ENCODE peak calls at places on chromosome 11, in five cellular contexts. X is neuronal stem cell, P is tibial artery, N is MM.1S, J is lower lobe of right lung. R is an unnamed sample.

GRCh38 chr11:61356701-61357100 is 5.0 kb downstream of the CYB561A3 start:
- DNase-seq in X (no peak), P (no peak), N (no peak), J (no peak), R (no peak)

GRCh38 chr11:93963072-93963471 is 58.1 kb upstream of the HEPHL1 start:
- DNase-seq in X (no peak), P (no peak), N (no peak), J (no peak), R (no peak)

GRCh38 chr11:109658169-109658568 is 236.2 kb downstream of the C11orf87 start:
- DNase-seq in X (no peak), P (no peak), N (no peak), J (no peak), R (no peak)

GRCh38 chr11:19679952-19680823 is 32.4 kb upstream of the NAV2 start:
- DNase-seq in X (no peak), P (peak), N (no peak), J (peak), R (peak)

GRCh38 chr11:94067010-94067409 is 45.9 kb downstream of the HEPHL1 start:
- DNase-seq in X (no peak), P (no peak), N (no peak), J (no peak), R (no peak)

GRCh38 chr11:93329936-93330445 is 551 bp upstream of the DEUP1 start:
- DNase-seq in X (no peak), P (no peak), N (no peak), J (no peak), R (no peak)

GRCh38 chr11:67282876-67283371 is 6.2 kb upstream of the ANKRD13D start:
- DNase-seq in X (no peak), P (no peak), N (no peak), J (peak), R (no peak)

GRCh38 chr11:96782632-96783031 is 392.8 kb downstream of the JRKL start:
- DNase-seq in X (no peak), P (no peak), N (no peak), J (no peak), R (no peak)

GRCh38 chr11:441418-442274 is at the start of gene ANO9:
- DNase-seq in X (no peak), P (no peak), N (peak), J (peak), R (no peak)

GRCh38 chr11:67304511-67305113 is 1.3 kb downstream of the SSH3 start:
- DNase-seq in X (no peak), P (peak), N (no peak), J (peak), R (no peak)

GRCh38 chr11:69438286-69438920 is 43.1 kb upstream of the LINC01488 start:
- DNase-seq in X (no peak), P (no peak), N (no peak), J (no peak), R (no peak)

GRCh38 chr11:69439651-69440464 is 41.6 kb upstream of the LINC01488 start:
- DNase-seq in X (no peak), P (no peak), N (no peak), J (peak), R (no peak)

GRCh38 chr11:69437876-69438205 is 43.6 kb upstream of the LINC01488 start:
- DNase-seq in X (no peak), P (no peak), N (no peak), J (no peak), R (no peak)

GRCh38 chr11:69440876-69441275 is 40.6 kb upstream of the LINC01488 start:
- DNase-seq in X (no peak), P (no peak), N (no peak), J (no peak), R (no peak)

DNA sequence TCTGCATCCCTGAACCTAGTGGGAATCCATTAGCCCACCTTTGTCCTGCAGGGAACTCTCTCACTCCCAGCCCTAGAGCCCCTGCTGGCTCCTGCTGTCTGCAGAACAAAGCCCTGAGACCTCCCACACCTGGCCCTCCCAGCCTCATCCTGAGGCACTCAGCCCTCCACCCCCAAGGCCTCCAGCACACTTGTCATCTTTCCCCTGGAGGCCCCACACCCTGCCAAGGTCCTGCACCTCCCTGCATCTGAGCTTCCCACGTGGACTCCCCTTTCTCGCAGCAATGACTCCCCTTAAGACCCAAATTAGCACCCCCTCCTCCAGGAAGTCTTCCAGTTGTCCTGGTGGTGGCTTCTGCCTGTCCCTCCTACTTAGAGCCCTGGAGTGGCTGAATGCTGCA is 42.3 kb upstream of the LINC01488 start:
- DNase-seq in X (no peak), P (no peak), N (no peak), J (peak), R (no peak)
- H3K4me3 ChIP-seq in X (no peak), P (no peak), N (no peak), J (no peak), R (no peak)

GRCh38 chr11:78789365-78789764 is 214.7 kb upstream of the NARS2 start:
- DNase-seq in X (no peak), P (no peak), N (no peak), J (no peak), R (no peak)
- H3K4me3 ChIP-seq in X (no peak), P (no peak), N (no peak), J (no peak), R (no peak)

GRCh38 chr11:117815262-117815803 is 9.2 kb downstream of the FXYD2 start:
- DNase-seq in X (no peak), P (no peak), N (peak), J (peak), R (no peak)
- H3K4me3 ChIP-seq in X (no peak), P (no peak), N (peak), J (no peak), R (no peak)

GRCh38 chr11:59025097-59025496 is 61.0 kb upstream of the GLYATL1B start:
- DNase-seq in X (no peak), P (no peak), N (no peak), J (no peak), R (no peak)

GRCh38 chr11:59030037-59030436 is 56.1 kb upstream of the GLYATL1B start:
- DNase-seq in X (no peak), P (no peak), N (no peak), J (no peak), R (no peak)

GRCh38 chr11:59028105-59028504 is 58.0 kb upstream of the GLYATL1B start:
- DNase-seq in X (no peak), P (no peak), N (no peak), J (no peak), R (no peak)

DNA sequence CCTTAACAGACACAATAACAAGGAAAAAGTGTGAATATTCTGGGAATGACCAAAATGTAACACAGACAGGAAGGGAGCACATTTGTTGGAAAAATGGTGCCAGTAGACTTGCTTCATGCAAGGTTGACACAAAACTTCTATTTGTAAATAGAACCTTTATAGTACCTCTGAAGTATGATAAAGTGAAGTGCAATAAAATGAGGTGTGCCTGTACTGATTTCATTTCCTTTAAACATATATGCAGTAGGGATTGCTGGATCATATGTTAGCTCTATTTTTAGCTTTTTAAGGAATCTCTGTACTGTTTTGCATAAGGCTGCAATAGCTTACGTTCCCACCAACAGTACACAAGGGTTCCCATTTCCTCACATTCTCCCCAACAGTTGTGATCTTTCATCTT is 56.6 kb upstream of the GLYATL1B start:
- DNase-seq in X (no peak), P (no peak), N (no peak), J (no peak), R (no peak)
- H3K4me3 ChIP-seq in X (no peak), P (no peak), N (no peak), J (no peak), R (no peak)

GRCh38 chr11:35204614-35205013 is 65.6 kb downstream of the CD44 start:
- DNase-seq in X (no peak), P (no peak), N (no peak), J (no peak), R (no peak)
- H3K4me3 ChIP-seq in X (no peak), P (no peak), N (no peak), J (no peak), R (no peak)

DNA sequence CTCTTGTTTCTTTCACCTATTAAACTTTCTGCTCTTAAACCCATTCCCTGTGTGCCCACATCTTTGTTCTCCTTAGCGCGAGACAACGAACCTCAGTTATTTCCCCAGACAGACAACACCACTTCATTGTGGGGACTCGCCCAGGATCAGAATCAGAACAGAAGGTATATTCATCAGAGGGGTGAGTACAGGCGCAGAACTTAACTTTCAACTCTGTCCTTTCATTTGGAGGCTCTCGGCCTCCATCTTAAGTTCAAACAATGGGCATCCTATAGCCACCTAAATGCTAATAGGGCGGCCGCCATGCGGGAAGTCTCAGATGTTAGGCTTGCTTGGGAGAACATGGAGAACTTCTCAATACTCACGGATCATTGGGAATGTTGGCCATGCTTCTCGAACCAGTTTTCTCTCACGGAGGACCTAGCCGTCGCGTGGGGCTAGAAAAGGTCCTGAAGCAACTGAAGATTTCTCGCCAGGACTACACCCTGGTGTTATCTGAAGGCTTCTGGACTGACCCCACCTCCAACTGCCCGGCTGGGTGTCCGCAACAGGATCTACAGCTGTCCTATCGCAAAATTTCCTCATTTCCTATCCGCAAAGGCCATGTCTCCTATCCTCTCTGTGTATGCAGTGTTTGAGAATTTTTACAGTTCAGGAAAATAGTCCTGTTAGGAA is 13.4 kb upstream of the HYLS1 start:
- DNase-seq in X (no peak), P (no peak), N (no peak), J (no peak), R (no peak)
- H3K4me3 ChIP-seq in X (no peak), P (no peak), N (no peak), J (no peak), R (no peak)

DNA sequence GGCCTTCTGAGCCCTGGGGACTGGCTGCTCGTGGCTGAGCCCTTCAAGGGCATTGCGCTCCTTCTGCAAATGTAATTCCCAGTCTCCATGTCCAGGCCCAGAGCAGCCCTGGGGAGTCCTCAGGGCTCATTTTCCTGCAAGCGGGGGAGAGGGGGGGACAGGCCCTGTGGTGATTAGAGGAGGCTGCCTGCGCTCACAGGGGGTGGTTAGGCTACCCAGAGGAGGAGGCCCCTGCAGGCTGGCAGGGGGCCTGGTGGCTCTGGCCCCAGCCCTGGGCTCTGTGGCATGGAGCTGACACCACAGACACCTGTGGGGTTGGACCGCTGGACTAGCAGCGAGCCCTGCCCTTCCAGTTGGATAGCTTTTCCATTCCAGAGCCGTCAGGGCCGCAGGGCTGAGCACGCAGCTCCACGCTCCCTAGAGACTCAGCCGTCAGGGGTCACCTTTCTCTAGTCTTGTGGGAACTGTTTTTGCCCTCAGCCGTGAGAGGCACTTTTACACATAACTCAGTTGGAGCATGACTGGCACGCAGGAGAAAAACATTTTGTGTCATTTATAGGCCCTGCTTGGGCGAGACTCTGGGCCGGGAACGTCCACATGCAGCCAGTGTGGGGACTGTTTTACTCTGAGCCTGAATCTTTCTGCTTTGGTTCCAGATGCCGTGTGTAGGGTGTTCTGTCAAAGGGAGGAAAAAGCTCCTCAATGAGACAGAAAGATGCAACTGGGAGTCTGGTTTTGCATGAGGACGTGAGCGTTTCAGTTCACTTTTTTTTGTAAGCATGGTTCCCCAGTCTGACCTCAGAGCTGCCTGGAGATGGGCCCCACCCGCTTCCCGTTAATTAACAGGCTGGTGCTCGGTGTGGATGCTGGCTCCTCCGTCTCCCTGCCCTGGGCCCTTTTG is 58.1 kb downstream of the LRP5 start:
- DNase-seq in X (no peak), P (peak), N (peak), J (peak), R (no peak)
- H3K4me3 ChIP-seq in X (no peak), P (no peak), N (peak), J (no peak), R (no peak)

GRCh38 chr11:45672593-45672992 is 7.2 kb upstream of the CHST1 start:
- DNase-seq in X (no peak), P (no peak), N (no peak), J (no peak), R (no peak)
- H3K4me3 ChIP-seq in X (no peak), P (no peak), N (no peak), J (no peak), R (no peak)

DNA sequence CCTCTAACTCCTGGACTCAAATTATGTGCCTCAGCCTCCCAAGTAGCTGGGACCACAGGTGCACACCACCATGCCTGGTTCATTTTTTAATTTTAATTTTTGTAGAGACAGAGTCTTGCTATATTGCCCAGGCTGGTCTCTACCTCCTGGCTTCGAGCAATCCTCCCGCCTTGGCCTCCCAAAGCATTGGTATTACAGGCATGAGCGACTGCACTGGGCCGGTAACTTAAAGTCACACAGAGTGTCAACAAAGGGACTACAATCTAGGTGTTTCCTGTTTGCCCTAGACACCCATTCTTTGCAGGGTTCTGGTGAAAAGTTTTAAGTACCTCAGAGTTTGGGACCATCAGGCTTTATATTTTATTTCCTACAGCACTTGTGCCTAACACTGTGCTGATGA is 8.4 kb downstream of the UVRAG start:
- DNase-seq in X (no peak), P (no peak), N (no peak), J (no peak), R (no peak)
- H3K4me3 ChIP-seq in X (no peak), P (no peak), N (no peak), J (no peak), R (no peak)